ENCODE peak calls at places on chromosome 13, in ten cellular contexts. S, G, B, X, Q, U, K, V, Y and E are unnamed samples.

GRCh38 chr13:73708393-73708985 is 425.7 kb downstream of the KLF12 start:
- DNase-seq in S (peak; percentile 80), G (no peak), B (peak; percentile 65), X (peak; percentile 84), Q (peak; percentile 68), U (peak; percentile 80), K (peak; percentile 19), V (peak; percentile 31), Y (peak; percentile 39), E (no peak)

GRCh38 chr13:52809310-52809769 is 39.1 kb downstream of the PCDH8 start:
- DNase-seq in S (peak; percentile 35), G (peak; percentile 51), B (peak; percentile 68), X (peak; percentile 70), Q (peak; percentile 36), U (peak; percentile 82), K (no peak), V (peak; percentile 85), Y (no peak), E (peak; percentile 33)

GRCh38 chr13:80454245-80454644 is 113.3 kb upstream of the SPRY2 start:
- DNase-seq in S (peak; percentile 79), G (no peak), B (peak; percentile 55), X (peak; percentile 78), Q (no peak), U (no peak), K (no peak), V (no peak), Y (no peak), E (no peak)

GRCh38 chr13:80442613-80443012 is 101.7 kb upstream of the SPRY2 start:
- DNase-seq in S (no peak), G (no peak), B (no peak), X (no peak), Q (no peak), U (no peak), K (no peak), V (no peak), Y (no peak), E (no peak)

GRCh38 chr13:58992478-58993042 is 1171.2 kb downstream of the DIAPH3 start:
- DNase-seq in S (no peak), G (no peak), B (no peak), X (no peak), Q (no peak), U (no peak), K (no peak), V (no peak), Y (no peak), E (no peak)

GRCh38 chr13:99218545-99218944 is 17.9 kb downstream of the UBAC2 start:
- DNase-seq in S (no peak), G (peak; percentile 82), B (no peak), X (no peak), Q (no peak), U (no peak), K (no peak), V (no peak), Y (no peak), E (peak; percentile 80)

GRCh38 chr13:25744176-25744575 is 307.6 kb downstream of the SHISA2 start:
- DNase-seq in S (no peak), G (no peak), B (no peak), X (peak; percentile 17), Q (no peak), U (no peak), K (no peak), V (no peak), Y (no peak), E (no peak)

GRCh38 chr13:39036212-39036611 is 1.7 kb downstream of the PROSER1 start:
- DNase-seq in S (peak; percentile 19), G (no peak), B (no peak), X (peak; percentile 49), Q (no peak), U (peak; percentile 28), K (no peak), V (no peak), Y (no peak), E (no peak)

GRCh38 chr13:108003626-108004025 is 211.7 kb downstream of the LIG4 start:
- DNase-seq in S (no peak), G (no peak), B (no peak), X (no peak), Q (no peak), U (no peak), K (no peak), V (no peak), Y (no peak), E (no peak)

GRCh38 chr13:58611117-58611516 is 979.6 kb downstream of the PCDH17 start:
- DNase-seq in S (no peak), G (peak; percentile 20), B (no peak), X (no peak), Q (no peak), U (no peak), K (no peak), V (no peak), Y (no peak), E (no peak)

GRCh38 chr13:108435393-108436149 is 166.1 kb downstream of the TNFSF13B start:
- DNase-seq in S (no peak), G (no peak), B (no peak), X (no peak), Q (no peak), U (no peak), K (no peak), V (no peak), Y (no peak), E (no peak)

DNA sequence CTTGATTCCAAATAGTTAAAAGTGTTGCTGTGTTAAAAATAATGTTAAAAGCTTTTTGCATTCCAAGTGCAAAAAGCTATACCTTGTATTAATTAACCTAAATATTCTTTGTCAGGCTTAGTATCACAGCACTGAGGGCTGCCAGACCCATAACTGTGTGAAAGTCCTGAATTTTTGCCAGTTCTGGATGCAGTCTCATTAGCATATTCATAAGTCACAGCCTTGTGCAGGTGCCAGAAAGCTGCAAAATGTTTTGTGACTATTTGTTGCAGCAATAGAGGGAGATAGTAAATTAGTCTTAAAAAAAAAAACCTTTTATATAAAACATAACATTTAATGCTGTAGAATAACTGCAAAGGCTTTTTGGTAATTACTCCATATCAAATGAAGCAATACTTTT is 56.6 kb downstream of the SLITRK1 start:
- DNase-seq in S (no peak), G (no peak), B (no peak), X (no peak), Q (no peak), U (no peak), K (no peak), V (no peak), Y (no peak), E (no peak)
- TF ChIP-seq CTCF in S (no peak), G (no peak), B (no peak), X (no peak), Q (no peak), U (no peak), K (no peak), V (no peak), Y (no peak), E (no peak)

DNA sequence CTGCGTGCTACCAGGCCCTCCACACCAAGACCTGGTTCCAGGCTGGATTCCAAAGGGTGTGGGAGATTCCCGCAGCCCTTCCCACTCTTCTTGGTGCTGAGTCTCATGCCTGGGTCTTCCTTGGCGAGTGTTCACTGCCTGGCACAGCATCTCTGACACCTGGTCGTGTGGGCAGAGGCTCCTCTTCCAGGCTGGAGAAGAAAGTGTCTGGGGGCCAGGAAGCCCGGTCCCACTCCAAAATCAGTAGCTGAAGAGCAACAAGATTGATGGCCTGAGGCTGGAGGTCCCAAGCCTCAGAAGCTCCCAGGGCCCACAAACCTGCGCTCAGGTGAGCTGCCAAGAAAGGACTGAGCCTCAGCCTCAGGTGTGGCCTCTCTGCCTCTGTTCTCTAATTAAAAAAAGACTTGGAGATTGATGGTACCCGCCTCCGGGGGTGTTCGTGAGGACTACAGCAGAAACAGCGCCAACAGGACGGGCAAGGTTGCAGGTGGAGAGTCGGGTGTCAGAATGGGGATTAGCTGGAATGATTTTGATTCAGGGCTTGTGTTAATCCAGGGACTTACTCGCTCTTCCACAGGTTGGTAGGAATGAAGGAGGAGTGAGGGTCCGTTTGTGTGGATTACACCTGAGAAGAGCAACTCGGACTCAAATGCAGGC is 217.5 kb downstream of the TEX29 start:
- DNase-seq in S (no peak), G (peak; percentile 20), B (no peak), X (no peak), Q (no peak), U (no peak), K (no peak), V (no peak), Y (no peak), E (no peak)
- H3K27me3 ChIP-seq in S (no peaks in the 10 kb centered on the region), G (peaks cover 7% of the 10 kb centered on the region), B (no peaks in the 10 kb centered on the region), X (peaks cover 76% of the 10 kb centered on the region), Q (peaks cover 60% of the 10 kb centered on the region), U (peaks cover 76% of the 10 kb centered on the region), K (no peaks in the 10 kb centered on the region), V (peaks cover 39% of the 10 kb centered on the region), Y (no peaks in the 10 kb centered on the region), E (peaks cover 98% of the 10 kb centered on the region)

GRCh38 chr13:45713721-45714120 is 11.6 kb downstream of the CBY2 start:
- DNase-seq in S (no peak), G (peak; percentile 72), B (no peak), X (no peak), Q (no peak), U (no peak), K (no peak), V (no peak), Y (no peak), E (no peak)

GRCh38 chr13:45711952-45712351 is 9.8 kb downstream of the CBY2 start:
- DNase-seq in S (no peak), G (no peak), B (no peak), X (no peak), Q (no peak), U (no peak), K (no peak), V (no peak), Y (no peak), E (no peak)

GRCh38 chr13:45715351-45715750 is 13.2 kb downstream of the CBY2 start:
- DNase-seq in S (no peak), G (no peak), B (no peak), X (no peak), Q (no peak), U (no peak), K (no peak), V (no peak), Y (no peak), E (no peak)

GRCh38 chr13:45714170-45714569 is 12.1 kb downstream of the CBY2 start:
- DNase-seq in S (no peak), G (peak; percentile 38), B (no peak), X (no peak), Q (no peak), U (no peak), K (no peak), V (no peak), Y (no peak), E (no peak)

DNA sequence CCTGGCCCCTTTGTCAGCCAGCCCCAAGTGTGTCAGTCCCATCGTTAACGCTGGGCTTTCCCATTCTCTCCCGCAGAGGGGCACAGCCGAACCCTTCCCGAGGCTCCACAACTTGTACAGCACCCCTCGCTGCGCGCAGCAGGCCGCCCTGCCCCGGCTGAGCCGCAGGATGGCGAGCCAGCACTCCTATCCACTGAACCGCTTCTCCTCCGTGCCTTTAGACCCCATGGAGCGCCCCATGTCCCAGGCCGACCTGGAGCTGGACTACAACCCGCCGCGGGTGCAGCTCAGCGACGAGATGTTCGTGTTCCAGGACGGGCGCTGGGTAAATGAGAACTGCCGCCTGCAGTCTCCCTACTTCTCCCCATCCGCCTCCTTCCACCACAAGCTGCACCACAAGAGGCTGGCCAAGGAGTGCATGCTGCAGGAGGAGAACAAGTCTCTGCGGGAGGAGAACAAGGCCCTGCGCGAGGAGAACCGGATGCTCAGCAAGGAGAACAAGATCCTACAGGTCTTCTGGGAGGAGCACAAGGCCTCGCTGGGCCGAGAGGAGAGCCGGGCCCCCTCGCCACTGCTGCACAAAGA is 11.1 kb downstream of the CBY2 start:
- DNase-seq in S (no peak), G (peak; percentile 33), B (no peak), X (no peak), Q (no peak), U (no peak), K (no peak), V (no peak), Y (no peak), E (no peak)
- TF ChIP-seq CTCF in S (no peak), G (no peak), B (no peak), X (no peak), Q (no peak), U (no peak), K (no peak), V (no peak), Y (no peak), E (no peak)

GRCh38 chr13:87582399-87582798 is 88.8 kb upstream of the SLITRK5 start:
- DNase-seq in S (no peak), G (no peak), B (no peak), X (no peak), Q (no peak), U (no peak), K (no peak), V (no peak), Y (no peak), E (no peak)
- H3K27me3 ChIP-seq in S (no peaks in the 10 kb centered on the region), G (no peaks in the 10 kb centered on the region), B (no peaks in the 10 kb centered on the region), X (no peaks in the 10 kb centered on the region), Q (no peaks in the 10 kb centered on the region), U (no peaks in the 10 kb centered on the region), K (no peaks in the 10 kb centered on the region), V (no peaks in the 10 kb centered on the region), Y (no peaks in the 10 kb centered on the region), E (no peaks in the 10 kb centered on the region)